ENCODE peak calls at places on chromosomes 1 and 21, in four cellular contexts. Q is mesothelial cell of epicardium, Y is PC-3, X is BJ. U is an unnamed sample.
A peak's percentile ranks its signal among the peaks of the same experiment; 100 is the strongest.

GRCh38 chr1:64885648-64886047 is 80.7 kb downstream of the JAK1 start:
- DNase-seq in X (no peak), Q (no peak), Y (no peak), U (no peak)

GRCh38 chr1:167207940-167208623 is 12.6 kb upstream of the POU2F1 start:
- DNase-seq in Q (no peak), Y (no peak), X (no peak), U (no peak)

GRCh38 chr1:204506091-204506968 is 9.9 kb upstream of the MDM4 start:
- DNase-seq in Q (no peak), Y (peak; percentile 99), X (peak; percentile 74), U (peak; percentile 37)

GRCh38 chr1:53896673-53897229 is 2.8 kb downstream of the DIO1 start:
- DNase-seq in Y (peak; percentile 80), Q (no peak), X (peak; percentile 93), U (no peak)

GRCh38 chr1:10745886-10746455 is 50.5 kb downstream of the CASZ1 start:
- DNase-seq in X (no peak), Y (no peak), Q (no peak), U (no peak)

GRCh38 chr21:27476696-27477095 is 509.8 kb upstream of the ADAMTS5 start:
- DNase-seq in Q (no peak), X (no peak), Y (no peak), U (no peak)

GRCh38 chr1:5996641-5997270 is 4.5 kb upstream of the NPHP4 start:
- DNase-seq in Y (no peak), X (no peak), Q (no peak), U (no peak)

GRCh38 chr1:15965228-15965767 is 10.6 kb downstream of the ZBTB17 start:
- DNase-seq in X (no peak), Q (no peak), Y (no peak), U (no peak)

GRCh38 chr1:94738371-94738770 is 81.8 kb upstream of the SLC44A3 start:
- DNase-seq in X (no peak), Q (no peak), Y (no peak), U (no peak)

GRCh38 chr1:94739521-94740061 is 80.6 kb upstream of the SLC44A3 start:
- DNase-seq in Q (no peak), Y (peak; percentile 76), X (peak; percentile 57), U (no peak)

GRCh38 chr1:94743866-94744265 is 76.3 kb upstream of the SLC44A3 start:
- DNase-seq in X (no peak), Q (no peak), Y (no peak), U (no peak)

GRCh38 chr1:94741510-94741909 is 78.6 kb upstream of the SLC44A3 start:
- DNase-seq in X (no peak), Y (no peak), Q (no peak), U (no peak)

DNA sequence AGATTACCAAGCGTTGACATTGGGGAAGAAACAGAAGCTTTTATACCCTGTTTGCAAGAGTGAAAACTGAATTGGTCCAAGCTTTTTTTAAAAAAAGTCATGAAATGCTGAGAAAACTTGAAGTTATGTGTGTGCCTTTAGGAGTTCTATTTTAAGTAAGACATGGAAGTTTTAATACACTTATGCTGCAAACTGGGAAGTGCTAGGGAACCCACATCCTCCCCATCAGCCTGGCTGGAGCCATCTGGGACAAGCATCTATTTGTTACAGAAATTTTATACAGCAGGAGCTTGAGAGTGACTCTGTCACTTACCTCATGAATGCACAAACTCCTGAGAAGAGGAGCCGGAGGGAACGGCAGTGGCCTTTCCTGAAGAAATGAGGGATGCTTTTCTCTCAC is 78.2 kb upstream of the SLC44A3 start:
- DNase-seq in X (no peak), Y (no peak), Q (no peak), U (no peak)
- TF ChIP-seq CTCF in X (no peak), Y (no peak), Q (no peak), U (no peak)

GRCh38 chr21:43270800-43271261 is 102.0 kb downstream of the CRYAA start:
- DNase-seq in X (no peak), Q (no peak), Y (no peak), U (no peak)

GRCh38 chr21:43268086-43268803 is 99.4 kb downstream of the CRYAA start:
- DNase-seq in Y (no peak), X (no peak), Q (no peak), U (no peak)

GRCh38 chr21:43269981-43270670 is 101.3 kb downstream of the CRYAA start:
- DNase-seq in Y (no peak), X (no peak), Q (no peak), U (no peak)

GRCh38 chr21:43268804-43269186 is 100.0 kb downstream of the CRYAA start:
- DNase-seq in Y (no peak), Q (no peak), X (no peak), U (no peak)

DNA sequence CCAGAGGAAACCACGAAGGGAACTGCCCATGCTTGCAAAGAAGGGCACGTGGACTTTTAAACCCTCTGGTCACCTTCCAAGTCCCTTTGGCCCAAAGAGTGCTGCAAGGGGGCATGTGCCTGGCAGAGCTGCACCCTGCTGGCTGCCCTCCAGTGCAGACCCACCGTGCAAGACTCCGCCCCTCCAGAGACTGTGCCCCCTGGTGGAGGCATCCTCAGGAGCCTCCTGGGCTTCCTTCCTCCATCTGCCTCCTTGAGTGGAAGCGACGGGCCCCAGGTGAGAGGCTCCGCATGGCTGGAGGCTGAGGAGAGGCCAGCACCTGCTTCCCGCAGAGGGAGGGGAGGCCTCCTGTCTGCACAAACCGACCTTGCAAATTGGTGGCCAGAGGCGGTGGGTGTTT is 100.7 kb downstream of the CRYAA start:
- DNase-seq in Y (peak; percentile 23), Q (no peak), X (no peak), U (no peak)
- TF ChIP-seq CTCF in Y (peak; percentile 53), Q (no peak), X (peak; percentile 22), U (no peak)

GRCh38 chr1:66355756-66356155 is 178.2 kb upstream of the SGIP1 start:
- DNase-seq in Y (no peak), X (no peak), Q (no peak), U (no peak)

GRCh38 chr1:66356605-66357004 is 177.3 kb upstream of the SGIP1 start:
- DNase-seq in X (no peak), Y (no peak), Q (no peak), U (no peak)

GRCh38 chr1:66353207-66353606 is 180.7 kb upstream of the SGIP1 start:
- DNase-seq in Y (no peak), Q (no peak), X (no peak), U (no peak)

GRCh38 chr1:66352783-66353182 is 181.2 kb upstream of the SGIP1 start:
- DNase-seq in Y (no peak), Q (no peak), X (no peak), U (no peak)

GRCh38 chr1:66354311-66354922 is 179.5 kb upstream of the SGIP1 start:
- DNase-seq in Y (no peak), X (no peak), Q (no peak), U (no peak)
- TF ChIP-seq CTCF in Y (no peak), X (no peak), Q (no peak), U (no peak)

DNA sequence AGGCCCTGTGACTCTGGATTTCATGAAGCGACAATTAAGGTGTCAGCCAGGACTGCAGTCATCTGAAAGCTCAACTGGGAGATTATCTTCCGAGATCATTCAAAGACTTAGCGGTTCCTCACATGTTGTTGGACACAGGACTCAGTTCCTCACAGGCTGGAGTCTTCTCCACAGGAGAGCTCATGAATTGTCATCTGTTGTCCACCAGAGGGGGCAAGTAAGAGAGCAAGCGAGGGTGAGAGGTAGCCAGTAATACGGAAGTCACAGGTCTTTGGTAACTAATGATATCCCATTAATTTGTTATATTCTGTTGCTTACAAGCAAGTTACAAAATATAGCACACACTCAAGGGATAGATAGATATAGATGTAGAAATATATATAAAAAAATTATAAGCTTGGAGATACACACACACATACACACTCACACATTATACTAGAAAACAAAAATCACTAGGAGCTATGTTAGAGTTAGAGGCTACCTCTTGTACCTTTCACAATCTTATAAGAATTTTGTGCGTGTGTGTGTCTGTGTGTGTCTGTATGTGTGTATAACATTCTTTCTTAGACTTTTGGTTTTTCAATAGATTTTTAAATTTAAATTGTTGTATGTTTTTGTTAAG is 1695.3 kb downstream of the BRINP3 start:
- DNase-seq in Q (no peak), X (no peak), Y (peak; percentile 55), U (no peak)
- TF ChIP-seq CTCF in Q (peak; percentile 66), X (peak; percentile 2), Y (peak; percentile 69), U (no peak)

GRCh38 chr1:28885982-28886730 is 28.2 kb upstream of the EPB41 start:
- DNase-seq in Y (no peak), X (no peak), Q (no peak), U (no peak)

GRCh38 chr1:28885472-28885877 is 28.9 kb upstream of the EPB41 start:
- DNase-seq in Q (no peak), Y (no peak), X (no peak), U (no peak)

GRCh38 chr1:28887418-28887834 is 26.9 kb upstream of the EPB41 start:
- DNase-seq in X (no peak), Y (peak; percentile 13), Q (no peak), U (peak; percentile 62)

GRCh38 chr1:28887835-28888682 is 26.3 kb upstream of the EPB41 start:
- DNase-seq in Y (no peak), X (no peak), Q (no peak), U (no peak)

GRCh38 chr1:28886731-28887417 is 27.5 kb upstream of the EPB41 start:
- DNase-seq in Q (peak; percentile 75), X (no peak), Y (peak; percentile 92), U (peak; percentile 94)
- TF ChIP-seq CTCF in Q (no peak), X (no peak), Y (no peak), U (no peak)

DNA sequence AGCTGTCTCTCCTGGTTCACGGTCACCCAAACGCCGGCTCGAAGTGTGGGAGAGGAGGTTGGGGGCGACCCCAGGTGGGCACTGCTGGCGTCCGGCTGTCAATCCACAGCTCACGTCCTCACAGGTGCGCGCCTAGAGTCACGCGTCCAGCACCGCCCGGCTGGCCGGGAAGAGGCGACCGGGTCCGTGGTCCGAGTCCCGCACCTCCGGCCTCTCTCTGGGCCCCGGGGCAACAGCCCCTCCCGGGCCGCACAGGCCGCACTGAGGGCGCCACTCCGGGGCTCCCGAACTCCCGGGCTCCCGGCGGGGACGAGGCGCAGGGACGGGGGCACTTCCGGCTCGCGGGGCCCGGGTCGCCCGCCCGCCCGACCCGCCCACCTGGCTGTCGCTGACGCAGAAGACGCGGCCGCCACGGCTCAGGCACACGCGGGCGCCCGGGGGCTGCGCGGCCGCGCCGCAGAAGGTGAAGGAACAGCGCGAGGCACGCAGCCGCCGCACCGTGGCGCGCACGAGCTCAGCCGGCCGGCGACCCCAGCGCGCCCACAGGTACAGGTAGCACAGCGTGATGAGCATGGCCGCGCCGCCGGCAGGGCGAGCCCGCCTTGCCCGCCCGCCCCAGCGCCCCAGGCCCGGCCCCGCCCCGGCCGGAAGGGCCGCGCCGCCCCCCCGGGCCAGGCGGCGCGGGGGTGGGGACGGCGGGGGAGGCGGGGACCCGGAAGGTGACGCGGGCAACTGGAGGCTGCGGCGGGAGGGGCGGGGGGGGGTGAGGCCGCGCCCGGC is at the start of gene HLCS:
- DNase-seq in Y (peak; percentile 85), X (no peak), Q (peak; percentile 54), U (peak; percentile 77)
- TF ChIP-seq CTCF in Y (no peak), X (no peak), Q (no peak), U (no peak)

GRCh38 chr1:215521279-215521678 is 45.8 kb upstream of the KCTD3 start:
- DNase-seq in X (no peak), Q (no peak), Y (no peak), U (no peak)

GRCh38 chr1:215518594-215518993 is 48.5 kb upstream of the KCTD3 start:
- DNase-seq in Q (no peak), X (no peak), Y (no peak), U (no peak)

GRCh38 chr1:215523128-215523861 is 43.8 kb upstream of the KCTD3 start:
- DNase-seq in X (no peak), Q (no peak), Y (peak; percentile 70), U (no peak)

GRCh38 chr1:215517441-215517891 is 49.6 kb upstream of the KCTD3 start:
- DNase-seq in Y (peak; percentile 93), X (no peak), Q (no peak), U (no peak)
- TF ChIP-seq CTCF in Y (peak; percentile 99), X (peak; percentile 36), Q (no peak), U (no peak)

U was measured in activated B cell treated with CpG ODN at 0.5 μM for 24 hours.